ENCODE peak calls at places on chromosomes 12 and 14, in ten cellular contexts. G is esophagus muscularis mucosa; H is hippocampal formation; M is nucleus accumbens; Q is activated gamma-delta T cell; P is bronchial epithelial cell; N is breast epithelium; L is activated CD4-positive, alpha-beta T cell treated with anti-CD3 and anti-CD28 coated beads for 48 hours; E is AG10803; X is NCI-H2029 treated with DMSO at 0.1 percent for 48 hours. C is an unnamed sample.

GRCh38 chr14:92408186-92408585 is 85.2 kb downstream of the SLC24A4 start:
- DNase-seq in G (no peak), H (no peak), M (no peak), Q (no peak), P (peak), N (no peak), L (no peak), E (peak), X (peak), C (no peak)

GRCh38 chr12:11693626-11694025 is 44.2 kb downstream of the ETV6 start:
- DNase-seq in G (no peak), H (no peak), M (no peak), Q (no peak), P (no peak), N (no peak), L (no peak), E (no peak), X (no peak), C (no peak)

GRCh38 chr14:104359969-104360442 is 219.6 kb upstream of the C14orf180 start:
- DNase-seq in G (no peak), H (no peak), M (no peak), Q (no peak), P (no peak), N (no peak), L (no peak), E (no peak), X (no peak), C (no peak)

GRCh38 chr12:121534495-121535148 is 46.2 kb downstream of the KDM2B start:
- DNase-seq in G (no peak), H (no peak), M (no peak), Q (no peak), P (no peak), N (no peak), L (peak), E (no peak), X (no peak), C (peak)

GRCh38 chr12:91889059-91889458 is 256.6 kb downstream of the BTG1 start:
- DNase-seq in G (no peak), H (no peak), M (no peak), Q (no peak), P (no peak), N (no peak), L (no peak), E (no peak), X (no peak), C (no peak)

GRCh38 chr12:98894412-98895085 is 249.5 kb downstream of the APAF1 start:
- DNase-seq in G (no peak), H (peak), M (peak), Q (no peak), P (no peak), N (no peak), L (peak), E (no peak), X (no peak), C (no peak)

GRCh38 chr12:65824314-65824563 is at the start of gene HMGA2:
- DNase-seq in G (no peak), H (no peak), M (no peak), Q (no peak), P (no peak), N (no peak), L (no peak), E (peak), X (no peak), C (no peak)

GRCh38 chr14:24670594-24670993 is 36.6 kb upstream of the GZMB start:
- DNase-seq in G (no peak), H (no peak), M (no peak), Q (no peak), P (no peak), N (no peak), L (peak), E (no peak), X (no peak), C (no peak)

GRCh38 chr14:22598896-22599244 is 770 bp downstream of the ABHD4 start:
- DNase-seq in G (no peak), H (no peak), M (peak), Q (no peak), P (peak), N (peak), L (peak), E (peak), X (no peak), C (no peak)

GRCh38 chr12:14842315-14842714 is 1.0 kb downstream of the ART4 start:
- DNase-seq in G (no peak), H (no peak), M (no peak), Q (no peak), P (no peak), N (no peak), L (no peak), E (no peak), X (no peak), C (no peak)

GRCh38 chr14:59484611-59485174 is 376 bp downstream of the JKAMP start:
- DNase-seq in G (no peak), H (no peak), M (no peak), Q (no peak), P (no peak), N (no peak), L (no peak), E (peak), X (peak), C (no peak)